ENCODE peak calls at places on chromosomes 2 and 18, in seven cellular contexts. One of them, this sample, is unnamed.

GRCh38 chr2:36556847-36557246 is 41.1 kb downstream of the FEZ2 start:
- DNase-seq in neuronal stem cell: no peak
- DNase-seq in mesenchymal stem cell: no peak
- DNase-seq in H1: no peak
- DNase-seq in mesendoderm: no peak
- DNase-seq in IMR-90: peak
- DNase-seq in H9: no peak
- DNase-seq in this sample: peak

GRCh38 chr18:49055787-49056186 is 105.0 kb upstream of the SMAD7 start:
- DNase-seq in neuronal stem cell: no peak
- DNase-seq in mesenchymal stem cell: peak
- DNase-seq in H1: no peak
- DNase-seq in mesendoderm: no peak
- DNase-seq in IMR-90: peak
- DNase-seq in H9: no peak
- DNase-seq in this sample: peak

GRCh38 chr2:165369131-165369935 is 100.2 kb upstream of the CSRNP3 start:
- DNase-seq in neuronal stem cell: peak
- DNase-seq in mesenchymal stem cell: no peak
- DNase-seq in H1: peak
- DNase-seq in mesendoderm: peak
- DNase-seq in IMR-90: no peak
- DNase-seq in H9: peak
- DNase-seq in this sample: no peak

GRCh38 chr2:152055366-152056108 is 43.3 kb downstream of the CACNB4 start:
- DNase-seq in neuronal stem cell: no peak
- DNase-seq in mesenchymal stem cell: no peak
- DNase-seq in H1: no peak
- DNase-seq in mesendoderm: peak
- DNase-seq in IMR-90: no peak
- DNase-seq in H9: no peak
- DNase-seq in this sample: no peak

GRCh38 chr2:186648130-186648529 is 45.7 kb upstream of the FAM171B start:
- DNase-seq in neuronal stem cell: no peak
- DNase-seq in mesenchymal stem cell: no peak
- DNase-seq in H1: no peak
- DNase-seq in mesendoderm: no peak
- DNase-seq in IMR-90: peak
- DNase-seq in H9: no peak
- DNase-seq in this sample: no peak

GRCh38 chr2:120480346-120480902 is 134.5 kb downstream of the INHBB start:
- DNase-seq in neuronal stem cell: no peak
- DNase-seq in mesenchymal stem cell: no peak
- DNase-seq in H1: no peak
- DNase-seq in mesendoderm: no peak
- DNase-seq in IMR-90: no peak
- DNase-seq in H9: no peak
- DNase-seq in this sample: no peak

GRCh38 chr2:45394842-45395241 is 216.2 kb downstream of the SRBD1 start:
- DNase-seq in neuronal stem cell: no peak
- DNase-seq in mesenchymal stem cell: no peak
- DNase-seq in H1: no peak
- DNase-seq in mesendoderm: no peak
- DNase-seq in IMR-90: no peak
- DNase-seq in H9: no peak
- DNase-seq in this sample: no peak

GRCh38 chr2:48471048-48471474 is 58.9 kb upstream of the STON1 start:
- DNase-seq in neuronal stem cell: peak
- DNase-seq in mesenchymal stem cell: peak
- DNase-seq in H1: no peak
- DNase-seq in mesendoderm: peak
- DNase-seq in IMR-90: peak
- DNase-seq in H9: no peak
- DNase-seq in this sample: peak

GRCh38 chr2:124661558-124661957 is 636.5 kb downstream of the CNTNAP5 start:
- DNase-seq in neuronal stem cell: no peak
- DNase-seq in mesenchymal stem cell: no peak
- DNase-seq in H1: no peak
- DNase-seq in mesendoderm: no peak
- DNase-seq in IMR-90: no peak
- DNase-seq in H9: no peak
- DNase-seq in this sample: no peak

GRCh38 chr2:28665041-28665704 is 86.5 kb upstream of the PPP1CB start:
- DNase-seq in neuronal stem cell: no peak
- DNase-seq in mesenchymal stem cell: peak
- DNase-seq in H1: no peak
- DNase-seq in mesendoderm: no peak
- DNase-seq in IMR-90: peak
- DNase-seq in H9: no peak
- DNase-seq in this sample: no peak

GRCh38 chr2:22536131-22536530 is 848.8 kb upstream of the KLHL29 start:
- DNase-seq in neuronal stem cell: no peak
- DNase-seq in mesenchymal stem cell: no peak
- DNase-seq in H1: no peak
- DNase-seq in mesendoderm: no peak
- DNase-seq in IMR-90: no peak
- DNase-seq in H9: no peak
- DNase-seq in this sample: no peak

GRCh38 chr2:207251573-207252192 is 85.9 kb upstream of the KLF7 start:
- DNase-seq in neuronal stem cell: no peak
- DNase-seq in mesenchymal stem cell: peak
- DNase-seq in H1: no peak
- DNase-seq in mesendoderm: no peak
- DNase-seq in IMR-90: peak
- DNase-seq in H9: no peak
- DNase-seq in this sample: no peak

GRCh38 chr2:207765541-207765940 is 4.2 kb downstream of the FZD5 start:
- DNase-seq in neuronal stem cell: peak
- DNase-seq in mesenchymal stem cell: no peak
- DNase-seq in H1: no peak
- DNase-seq in mesendoderm: peak
- DNase-seq in IMR-90: no peak
- DNase-seq in H9: peak
- DNase-seq in this sample: no peak

GRCh38 chr2:59182249-59182648 is 941.1 kb upstream of the FANCL start:
- DNase-seq in neuronal stem cell: peak
- DNase-seq in mesenchymal stem cell: peak
- DNase-seq in H1: peak
- DNase-seq in mesendoderm: peak
- DNase-seq in IMR-90: peak
- DNase-seq in H9: peak
- DNase-seq in this sample: no peak

GRCh38 chr2:233638836-233639235 is 2.6 kb downstream of the UGT1A10 start:
- DNase-seq in neuronal stem cell: no peak
- DNase-seq in mesenchymal stem cell: no peak
- DNase-seq in H1: no peak
- DNase-seq in mesendoderm: no peak
- DNase-seq in IMR-90: no peak
- DNase-seq in H9: no peak
- DNase-seq in this sample: no peak

GRCh38 chr2:29157131-29157530 is 41.9 kb downstream of the CLIP4 start:
- DNase-seq in neuronal stem cell: no peak
- DNase-seq in mesenchymal stem cell: no peak
- DNase-seq in H1: no peak
- DNase-seq in mesendoderm: peak
- DNase-seq in IMR-90: no peak
- DNase-seq in H9: no peak
- DNase-seq in this sample: no peak

GRCh38 chr2:11742317-11742701 is 4.1 kb upstream of the LPIN1 start:
- DNase-seq in neuronal stem cell: no peak
- DNase-seq in mesenchymal stem cell: peak
- DNase-seq in H1: no peak
- DNase-seq in mesendoderm: no peak
- DNase-seq in IMR-90: peak
- DNase-seq in H9: no peak
- DNase-seq in this sample: no peak

GRCh38 chr2:104412384-104412783 is 441.5 kb upstream of the POU3F3 start:
- DNase-seq in neuronal stem cell: no peak
- DNase-seq in mesenchymal stem cell: no peak
- DNase-seq in H1: no peak
- DNase-seq in mesendoderm: peak
- DNase-seq in IMR-90: no peak
- DNase-seq in H9: no peak
- DNase-seq in this sample: peak

GRCh38 chr2:218879881-218880748 is 537 bp upstream of the WNT10A start:
- DNase-seq in neuronal stem cell: no peak
- DNase-seq in mesenchymal stem cell: no peak
- DNase-seq in H1: no peak
- DNase-seq in mesendoderm: no peak
- DNase-seq in IMR-90: no peak
- DNase-seq in H9: peak
- DNase-seq in this sample: no peak

GRCh38 chr2:26880910-26881435 is 33.0 kb downstream of the DPYSL5 start:
- DNase-seq in neuronal stem cell: no peak
- DNase-seq in mesenchymal stem cell: no peak
- DNase-seq in H1: no peak
- DNase-seq in mesendoderm: no peak
- DNase-seq in IMR-90: no peak
- DNase-seq in H9: no peak
- DNase-seq in this sample: no peak

GRCh38 chr2:39583781-39584180 is 81.9 kb upstream of the TMEM178A start:
- DNase-seq in neuronal stem cell: no peak
- DNase-seq in mesenchymal stem cell: no peak
- DNase-seq in H1: no peak
- DNase-seq in mesendoderm: no peak
- DNase-seq in IMR-90: no peak
- DNase-seq in H9: no peak
- DNase-seq in this sample: no peak

GRCh38 chr18:24799176-24799575 is 338.7 kb downstream of the HRH4 start:
- DNase-seq in neuronal stem cell: no peak
- DNase-seq in mesenchymal stem cell: peak
- DNase-seq in H1: no peak
- DNase-seq in mesendoderm: no peak
- DNase-seq in IMR-90: peak
- DNase-seq in H9: no peak
- DNase-seq in this sample: no peak

GRCh38 chr2:224127871-224128501 is 88.9 kb upstream of the SERPINE2 start:
- DNase-seq in neuronal stem cell: no peak
- DNase-seq in mesenchymal stem cell: peak
- DNase-seq in H1: no peak
- DNase-seq in mesendoderm: no peak
- DNase-seq in IMR-90: peak
- DNase-seq in H9: no peak
- DNase-seq in this sample: no peak

GRCh38 chr2:16643099-16643498 is 22.5 kb downstream of the CYRIA start:
- DNase-seq in neuronal stem cell: no peak
- DNase-seq in mesenchymal stem cell: no peak
- DNase-seq in H1: no peak
- DNase-seq in mesendoderm: no peak
- DNase-seq in IMR-90: no peak
- DNase-seq in H9: no peak
- DNase-seq in this sample: no peak

GRCh38 chr2:228474466-228474865 is 293.0 kb upstream of the SPHKAP start:
- DNase-seq in neuronal stem cell: no peak
- DNase-seq in mesenchymal stem cell: no peak
- DNase-seq in H1: no peak
- DNase-seq in mesendoderm: peak
- DNase-seq in IMR-90: no peak
- DNase-seq in H9: no peak
- DNase-seq in this sample: peak

GRCh38 chr2:108244667-108245414 is 5.1 kb downstream of the SULT1C3 start:
- DNase-seq in neuronal stem cell: no peak
- DNase-seq in mesenchymal stem cell: no peak
- DNase-seq in H1: no peak
- DNase-seq in mesendoderm: no peak
- DNase-seq in IMR-90: no peak
- DNase-seq in H9: no peak
- DNase-seq in this sample: no peak

GRCh38 chr2:215060851-215061541 is 77.4 kb downstream of the ABCA12 start:
- DNase-seq in neuronal stem cell: no peak
- DNase-seq in mesenchymal stem cell: no peak
- DNase-seq in H1: no peak
- DNase-seq in mesendoderm: no peak
- DNase-seq in IMR-90: no peak
- DNase-seq in H9: no peak
- DNase-seq in this sample: no peak

GRCh38 chr2:25592766-25593292 is 80.5 kb downstream of the DTNB start:
- DNase-seq in neuronal stem cell: no peak
- DNase-seq in mesenchymal stem cell: no peak
- DNase-seq in H1: no peak
- DNase-seq in mesendoderm: no peak
- DNase-seq in IMR-90: no peak
- DNase-seq in H9: no peak
- DNase-seq in this sample: no peak

GRCh38 chr2:46075848-46076247 is 221.4 kb upstream of the EPAS1 start:
- DNase-seq in neuronal stem cell: no peak
- DNase-seq in mesenchymal stem cell: peak
- DNase-seq in H1: no peak
- DNase-seq in mesendoderm: no peak
- DNase-seq in IMR-90: no peak
- DNase-seq in H9: no peak
- DNase-seq in this sample: peak

GRCh38 chr2:191320881-191321280 is 75.7 kb downstream of the MYO1B start:
- DNase-seq in neuronal stem cell: no peak
- DNase-seq in mesenchymal stem cell: peak
- DNase-seq in H1: no peak
- DNase-seq in mesendoderm: no peak
- DNase-seq in IMR-90: peak
- DNase-seq in H9: no peak
- DNase-seq in this sample: no peak

GRCh38 chr2:160220001-160220400 is 19.9 kb upstream of the ITGB6 start:
- DNase-seq in neuronal stem cell: no peak
- DNase-seq in mesenchymal stem cell: no peak
- DNase-seq in H1: no peak
- DNase-seq in mesendoderm: no peak
- DNase-seq in IMR-90: no peak
- DNase-seq in H9: no peak
- DNase-seq in this sample: no peak
- H3K23ac ChIP-seq in neuronal stem cell: no peak
- H3K23ac ChIP-seq in mesenchymal stem cell: no peak
- H3K23ac ChIP-seq in H1: no peak
- H3K23ac ChIP-seq in mesendoderm: no peak
- H3K23ac ChIP-seq in IMR-90: no peak
- H3K23ac ChIP-seq in H9: no peak
- H3K23ac ChIP-seq in this sample: no peak

GRCh38 chr18:25895518-25895917 is 194.9 kb downstream of the SS18 start:
- DNase-seq in neuronal stem cell: no peak
- DNase-seq in mesenchymal stem cell: no peak
- DNase-seq in H1: no peak
- DNase-seq in mesendoderm: no peak
- DNase-seq in IMR-90: no peak
- DNase-seq in H9: no peak
- DNase-seq in this sample: no peak
- H3K23ac ChIP-seq in neuronal stem cell: no peak
- H3K23ac ChIP-seq in mesenchymal stem cell: no peak
- H3K23ac ChIP-seq in H1: no peak
- H3K23ac ChIP-seq in mesendoderm: no peak
- H3K23ac ChIP-seq in IMR-90: no peak
- H3K23ac ChIP-seq in H9: no peak
- H3K23ac ChIP-seq in this sample: no peak

GRCh38 chr2:74671479-74671878 is 17.4 kb downstream of the SEMA4F start:
- DNase-seq in neuronal stem cell: no peak
- DNase-seq in mesenchymal stem cell: peak
- DNase-seq in H1: no peak
- DNase-seq in mesendoderm: no peak
- DNase-seq in IMR-90: peak
- DNase-seq in H9: no peak
- DNase-seq in this sample: no peak
- H3K23ac ChIP-seq in neuronal stem cell: peak
- H3K23ac ChIP-seq in mesenchymal stem cell: no peak
- H3K23ac ChIP-seq in H1: no peak
- H3K23ac ChIP-seq in mesendoderm: no peak
- H3K23ac ChIP-seq in IMR-90: no peak
- H3K23ac ChIP-seq in H9: no peak
- H3K23ac ChIP-seq in this sample: no peak

GRCh38 chr2:44369392-44369791 is 7.6 kb downstream of the CAMKMT start:
- DNase-seq in neuronal stem cell: no peak
- DNase-seq in mesenchymal stem cell: no peak
- DNase-seq in H1: no peak
- DNase-seq in mesendoderm: no peak
- DNase-seq in IMR-90: no peak
- DNase-seq in H9: no peak
- DNase-seq in this sample: no peak
- H3K23ac ChIP-seq in neuronal stem cell: no peak
- H3K23ac ChIP-seq in mesenchymal stem cell: no peak
- H3K23ac ChIP-seq in H1: no peak
- H3K23ac ChIP-seq in mesendoderm: no peak
- H3K23ac ChIP-seq in IMR-90: no peak
- H3K23ac ChIP-seq in H9: no peak
- H3K23ac ChIP-seq in this sample: no peak